ENCODE peak calls at places on chromosomes 2 and 18, in five cellular contexts. F is endothelial cell of umbilical vein, B is esophagus squamous epithelium, J is stomach, Y is aorta. V is an unnamed sample. For H3K4me1, the result is how much of the 10 kb centered on the place peaks cover.

GRCh38 chr2:180966378-180966777 is 14.0 kb upstream of the UBE2E3 start:
- DNase-seq in F (no peak), B (no peak), J (no peak), Y (no peak), V (no peak)

GRCh38 chr18:47799376-47799775 is 131.1 kb downstream of the SMAD2 start:
- DNase-seq in F (no peak), B (no peak), J (no peak), Y (no peak), V (no peak)

GRCh38 chr2:54549430-54549829 is 93.3 kb downstream of the SPTBN1 start:
- DNase-seq in F (no peak), B (no peak), J (no peak), Y (no peak), V (no peak)

GRCh38 chr2:66030553-66030952 is 404.4 kb upstream of the MEIS1 start:
- DNase-seq in F (no peak), B (no peak), J (no peak), Y (no peak), V (no peak)

GRCh38 chr2:170696948-170697347 is 18.2 kb upstream of the SP5 start:
- DNase-seq in F (no peak), B (no peak), J (no peak), Y (no peak), V (no peak)

GRCh38 chr2:36459725-36460137 is 104.2 kb downstream of the CRIM1 start:
- DNase-seq in F (peak), B (no peak), J (peak), Y (no peak), V (no peak)

GRCh38 chr18:38023871-38024270 is 458.3 kb upstream of the CELF4 start:
- DNase-seq in F (no peak), B (no peak), J (no peak), Y (no peak), V (no peak)

GRCh38 chr2:26569216-26570082 is 71.7 kb downstream of the CIB4 start:
- DNase-seq in F (no peak), B (no peak), J (no peak), Y (peak), V (peak)

GRCh38 chr2:240925576-240926515 is 19.7 kb downstream of the CROCC2 start:
- DNase-seq in F (no peak), B (no peak), J (peak), Y (peak), V (peak)

GRCh38 chr2:53877112-53877511 is 17.3 kb upstream of the GPR75 start:
- DNase-seq in F (no peak), B (no peak), J (no peak), Y (no peak), V (no peak)

GRCh38 chr18:59038295-59039039 is 101.2 kb upstream of the SEC11C start:
- DNase-seq in F (no peak), B (no peak), J (no peak), Y (no peak), V (no peak)

GRCh38 chr2:201452058-201452736 is 657 bp downstream of the STRADB start:
- DNase-seq in F (no peak), B (no peak), J (no peak), Y (no peak), V (no peak)

GRCh38 chr2:226159875-226160479 is 639.6 kb downstream of the IRS1 start:
- DNase-seq in F (no peak), B (no peak), J (no peak), Y (no peak), V (no peak)

GRCh38 chr18:57954928-57955327 is 89.1 kb upstream of the NEDD4L start:
- DNase-seq in F (no peak), B (no peak), J (no peak), Y (no peak), V (no peak)

GRCh38 chr2:186755066-186755465 is 61.2 kb downstream of the FAM171B start:
- DNase-seq in F (no peak), B (no peak), J (no peak), Y (no peak), V (no peak)

GRCh38 chr2:158232476-158232875 is 130.8 kb downstream of the UPP2 start:
- DNase-seq in F (peak), B (no peak), J (no peak), Y (no peak), V (no peak)

GRCh38 chr2:119414894-119415293 is 16.8 kb upstream of the TMEM37 start:
- DNase-seq in F (no peak), B (no peak), J (no peak), Y (no peak), V (no peak)

GRCh38 chr2:236715511-236715961 is 145.9 kb downstream of the ACKR3 start:
- DNase-seq in F (peak), B (no peak), J (no peak), Y (no peak), V (no peak)

GRCh38 chr2:209788925-209789324 is 17.3 kb downstream of the UNC80 start:
- DNase-seq in F (no peak), B (no peak), J (no peak), Y (no peak), V (no peak)

GRCh38 chr18:50906843-50907242 is 27.9 kb downstream of the ME2 start:
- DNase-seq in F (no peak), B (no peak), J (no peak), Y (no peak), V (no peak)

GRCh38 chr2:207505728-207506127 is 24.0 kb upstream of the CREB1 start:
- DNase-seq in F (peak), B (no peak), J (no peak), Y (no peak), V (peak)

GRCh38 chr2:170550501-170550900 is 164.6 kb upstream of the SP5 start:
- DNase-seq in F (no peak), B (no peak), J (no peak), Y (no peak), V (no peak)

GRCh38 chr18:76874643-76875389 is 52.5 kb downstream of the ZNF236 start:
- DNase-seq in F (no peak), B (no peak), J (no peak), Y (no peak), V (no peak)

GRCh38 chr2:135245055-135245454 is 193.0 kb downstream of the RAB3GAP1 start:
- DNase-seq in F (peak), B (no peak), J (no peak), Y (no peak), V (no peak)

GRCh38 chr2:157933549-157933948 is 57.4 kb upstream of the ACVR1 start:
- DNase-seq in F (no peak), B (no peak), J (no peak), Y (no peak), V (no peak)

GRCh38 chr2:2839393-2840096 is 508.5 kb upstream of the MYT1L start:
- DNase-seq in F (no peak), B (no peak), J (peak), Y (no peak), V (no peak)

GRCh38 chr2:182506606-182507005 is 79.8 kb upstream of the PDE1A start:
- DNase-seq in F (peak), B (no peak), J (no peak), Y (no peak), V (no peak)

DNA sequence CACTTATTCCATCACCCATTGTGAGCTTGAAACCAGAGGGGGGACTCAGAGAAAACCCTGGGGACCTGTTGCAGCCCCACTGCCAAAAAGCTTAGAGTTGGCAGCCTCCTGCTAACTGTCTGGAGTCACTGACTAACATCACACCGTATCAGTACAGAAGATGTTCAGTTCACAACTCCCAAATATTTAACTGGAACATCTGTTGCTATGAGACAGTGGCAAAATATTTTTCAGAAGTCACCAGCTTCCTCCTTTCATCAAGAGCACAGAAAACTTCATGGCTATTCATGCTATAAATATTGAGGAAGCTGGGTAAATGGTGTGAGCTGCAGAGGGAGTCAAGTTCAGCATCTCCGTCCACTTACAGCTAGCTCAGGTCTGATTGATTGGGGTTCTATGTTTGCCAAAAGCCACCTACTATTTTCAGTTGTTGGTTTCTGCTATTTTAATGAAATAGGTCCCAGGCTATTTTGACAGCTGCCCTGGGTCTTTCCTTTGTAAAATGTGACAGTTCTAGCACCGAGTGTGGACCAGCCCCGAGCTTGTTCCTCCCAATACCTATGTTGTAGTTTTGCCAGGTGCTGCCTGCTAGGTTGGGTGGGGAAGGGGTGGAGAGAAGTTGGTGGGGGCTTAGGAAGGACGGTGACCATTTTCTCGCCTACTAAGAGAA is 9.8 kb downstream of the TUBB6 start:
- DNase-seq in F (no peak), B (no peak), J (no peak), Y (no peak), V (no peak)
- H3K4me1 ChIP-seq in F (under half), B (half or more), J (half or more), Y (under half), V (under half)

GRCh38 chr2:98391581-98392270 is 45.5 kb downstream of the CNGA3 start:
- DNase-seq in F (no peak), B (no peak), J (no peak), Y (no peak), V (no peak)

GRCh38 chr2:98390571-98391476 is 44.6 kb downstream of the CNGA3 start:
- DNase-seq in F (no peak), B (no peak), J (no peak), Y (peak), V (no peak)

GRCh38 chr2:98394595-98395153 is 48.4 kb downstream of the CNGA3 start:
- DNase-seq in F (peak), B (no peak), J (no peak), Y (no peak), V (no peak)

GRCh38 chr2:98396745-98397355 is 47.8 kb upstream of the INPP4A start:
- DNase-seq in F (no peak), B (no peak), J (no peak), Y (no peak), V (no peak)

DNA sequence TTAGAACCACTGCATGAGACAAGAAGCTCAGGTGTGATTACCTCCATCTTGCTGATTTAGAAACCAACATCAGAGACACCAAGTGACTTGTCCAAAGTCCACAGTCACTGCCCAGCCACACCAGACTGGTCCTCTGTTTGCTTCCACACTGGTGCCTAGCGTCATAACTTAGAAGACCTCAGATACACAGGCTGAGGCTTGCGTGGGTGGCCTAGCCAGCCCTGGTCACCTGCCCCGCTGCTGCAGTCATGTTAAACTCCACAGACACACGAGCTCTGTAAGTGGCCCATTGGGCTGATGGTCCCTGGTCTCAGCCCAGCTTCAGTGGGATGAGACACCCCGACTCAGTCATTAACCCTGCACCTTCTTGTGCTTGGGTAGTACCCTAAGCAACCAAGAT is 47.1 kb downstream of the CNGA3 start:
- DNase-seq in F (no peak), B (no peak), J (no peak), Y (no peak), V (no peak)
- H3K4me3 ChIP-seq in F (no peak), B (no peak), J (no peak), Y (no peak), V (no peak)

GRCh38 chr2:149990965-149991364 is 403.4 kb upstream of the MMADHC start:
- DNase-seq in F (no peak), B (no peak), J (no peak), Y (no peak), V (no peak)
- H3K4me1 ChIP-seq in F (under half), B (under half), J (under half), Y (under half), V (under half)

GRCh38 chr2:238098854-238099708 is 1.1 kb upstream of the ESPNL start:
- DNase-seq in F (no peak), B (no peak), J (peak), Y (peak), V (peak)
- H3K4me3 ChIP-seq in F (no peak), B (no peak), J (no peak), Y (no peak), V (no peak)

DNA sequence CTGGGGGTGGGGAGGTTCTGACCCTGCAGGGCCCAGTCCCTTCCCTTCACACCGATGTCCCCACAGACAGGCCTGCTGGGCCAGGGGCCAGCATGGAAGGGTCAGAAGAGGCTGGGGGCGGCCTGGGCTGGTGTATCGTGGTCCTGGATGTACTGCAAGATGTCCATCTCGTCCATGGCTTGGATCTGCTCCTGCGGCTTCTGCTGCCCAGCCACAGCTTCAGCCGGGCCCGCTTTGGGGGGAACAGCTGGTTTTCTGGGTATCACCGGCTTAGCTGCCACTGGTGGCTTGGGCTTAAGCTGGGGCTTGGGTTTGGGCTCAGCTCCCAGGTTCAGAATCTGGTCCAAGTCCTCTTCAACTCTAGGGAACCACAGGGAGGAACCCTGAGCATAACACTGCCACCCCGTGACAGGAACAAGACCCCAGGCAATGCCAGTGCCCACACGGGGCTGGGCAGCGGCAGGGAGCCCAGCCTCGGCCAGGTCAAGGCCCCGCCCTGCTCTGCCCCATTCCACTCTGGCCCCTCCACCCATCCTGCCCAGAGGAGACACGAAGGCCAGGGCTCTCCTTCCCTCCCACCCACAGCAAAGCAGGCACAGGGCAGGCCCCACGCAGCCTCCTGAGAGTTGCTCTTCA is 31.9 kb downstream of the HS1BP3 start:
- DNase-seq in F (no peak), B (no peak), J (peak), Y (peak), V (peak)
- H3K4me1 ChIP-seq in F (under half), B (half or more), J (half or more), Y (under half), V (under half)

DNA sequence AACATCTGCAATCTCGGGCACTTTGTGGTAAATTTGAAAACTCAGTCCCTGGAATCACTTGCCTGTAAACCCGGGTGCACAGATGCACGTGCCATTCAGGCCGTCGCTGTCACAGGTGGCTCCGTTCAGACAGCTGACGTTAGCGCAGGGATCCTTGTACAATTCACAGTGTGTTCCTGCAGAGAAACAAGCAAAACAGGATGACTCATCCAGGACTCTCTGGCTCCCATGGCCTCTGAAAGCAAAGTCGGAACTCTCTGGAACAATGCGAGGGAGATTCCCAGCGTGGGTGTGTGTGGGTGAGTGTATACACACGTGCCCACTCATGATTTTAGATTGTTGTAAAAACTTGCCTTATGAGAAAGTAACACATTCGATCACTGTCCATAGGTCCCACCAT is 136.1 kb upstream of the PID1 start:
- DNase-seq in F (peak), B (no peak), J (peak), Y (peak), V (peak)
- H3K4me3 ChIP-seq in F (no peak), B (peak), J (no peak), Y (no peak), V (no peak)

GRCh38 chr18:8602557-8602956 is 6.7 kb upstream of the RAB12 start:
- DNase-seq in F (no peak), B (no peak), J (no peak), Y (no peak), V (no peak)

GRCh38 chr18:8608795-8609673 is at the start of gene RAB12:
- DNase-seq in F (peak), B (peak), J (peak), Y (peak), V (peak)

GRCh38 chr18:8607776-8608682 is 1.2 kb upstream of the RAB12 start:
- DNase-seq in F (no peak), B (no peak), J (no peak), Y (no peak), V (no peak)

GRCh38 chr18:8603663-8604520 is 5.3 kb upstream of the RAB12 start:
- DNase-seq in F (no peak), B (no peak), J (no peak), Y (no peak), V (no peak)

DNA sequence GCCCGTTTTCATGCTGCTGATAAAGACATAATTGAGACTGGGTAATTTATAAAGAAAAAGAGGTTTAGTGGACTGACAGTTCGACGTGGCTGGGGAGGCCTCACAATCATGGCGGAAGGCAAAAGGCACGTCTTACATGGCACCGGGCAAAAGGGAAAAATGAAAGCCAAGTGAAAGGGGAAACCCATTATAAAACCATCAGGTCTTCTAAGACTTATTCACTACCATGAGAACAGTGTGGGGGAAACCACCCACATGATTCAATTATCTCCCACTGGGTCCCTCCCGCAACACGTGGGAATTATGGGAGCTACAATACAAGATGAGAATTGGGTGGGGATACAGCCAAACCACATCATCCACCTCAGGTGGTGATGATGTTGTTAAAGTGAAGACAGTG is 3.3 kb upstream of the RAB12 start:
- DNase-seq in F (no peak), B (no peak), J (no peak), Y (no peak), V (no peak)
- H3K4me1 ChIP-seq in F (under half), B (under half), J (under half), Y (under half), V (under half)

GRCh38 chr2:233356546-233357308 is 2.4 kb downstream of the DGKD start:
- DNase-seq in F (no peak), B (no peak), J (no peak), Y (no peak), V (no peak)

GRCh38 chr2:233354971-233355574 is 779 bp downstream of the DGKD start:
- DNase-seq in F (peak), B (no peak), J (peak), Y (peak), V (no peak)

GRCh38 chr2:233353769-233354499 is at the start of gene DGKD:
- DNase-seq in F (peak), B (no peak), J (peak), Y (peak), V (no peak)

GRCh38 chr2:233354500-233354924 is 218 bp downstream of the DGKD start:
- DNase-seq in F (no peak), B (no peak), J (no peak), Y (peak), V (no peak)

DNA sequence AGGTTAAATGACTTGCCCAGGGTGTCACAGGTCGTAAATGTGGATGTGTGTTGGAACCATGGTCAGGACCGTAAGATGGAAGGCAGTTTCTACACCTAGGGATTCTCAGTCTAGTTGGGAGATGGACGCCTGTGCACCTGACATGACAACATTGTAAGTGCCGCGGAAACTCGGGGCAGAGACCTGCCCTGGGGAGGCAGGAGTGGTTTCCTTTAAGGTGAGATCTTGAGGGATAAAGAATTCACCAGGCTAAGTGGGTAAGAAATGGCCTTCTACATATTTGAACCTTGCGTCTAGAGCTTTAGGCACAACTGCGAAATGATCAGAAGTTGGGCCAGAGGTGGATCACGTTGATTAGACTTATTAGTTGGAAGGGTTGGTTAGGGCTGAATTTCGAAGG is 1.6 kb downstream of the DGKD start:
- DNase-seq in F (no peak), B (no peak), J (no peak), Y (no peak), V (no peak)
- H3K4me3 ChIP-seq in F (no peak), B (no peak), J (peak), Y (no peak), V (no peak)

DNA sequence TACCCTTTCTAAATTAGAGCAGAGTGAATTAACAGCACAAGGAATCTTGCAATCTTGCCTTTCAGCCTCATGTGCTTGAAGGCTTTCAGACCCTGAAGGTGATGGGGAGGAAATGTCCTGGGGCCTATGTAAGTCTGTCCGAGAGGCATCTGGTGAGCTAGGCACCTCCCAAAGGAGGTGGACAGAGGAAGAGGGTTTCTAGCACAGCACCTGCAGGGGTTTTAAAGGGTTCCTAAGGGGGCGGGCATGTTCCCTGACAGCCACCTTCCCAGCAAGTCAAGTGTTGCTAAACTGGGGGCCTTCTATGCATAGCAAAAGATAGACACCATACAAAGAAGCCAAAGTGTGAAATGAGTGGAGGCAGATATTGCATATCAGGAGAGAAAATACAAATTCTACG is 88.5 kb downstream of the CDH2 start:
- DNase-seq in F (no peak), B (no peak), J (no peak), Y (no peak), V (no peak)
- H3K4me1 ChIP-seq in F (under half), B (under half), J (under half), Y (under half), V (under half)

GRCh38 chr2:37925063-37925897 is at the start of gene RMDN2:
- DNase-seq in F (peak), B (peak), J (peak), Y (peak), V (peak)
- H3K4me3 ChIP-seq in F (peak), B (peak), J (peak), Y (peak), V (peak)